ENCODE peak calls at places on chromosomes 11 and 22, in four cellular contexts. U is HepG2, O is K562, L is GM12878. S is an unnamed sample.
A peak's percentile ranks its signal among the peaks of the same experiment; 100 is the strongest.

GRCh38 chr22:45429921-45430775 is 16.7 kb downstream of the RIBC2 start:
- DNase-seq in U (no peak), O (no peak), L (no peak), S (no peak)

GRCh38 chr11:47595029-47595428 is 818 bp upstream of the C1QTNF4 start:
- DNase-seq in U (no peak), O (no peak), L (no peak), S (no peak)

GRCh38 chr22:33792837-33793236 is 127.4 kb downstream of the LARGE1 start:
- DNase-seq in U (no peak), O (no peak), L (no peak), S (no peak)

GRCh38 chr22:42613869-42614268 is 814 bp downstream of the POLDIP3 start:
- DNase-seq in U (no peak), O (peak; percentile 17), L (no peak), S (no peak)

GRCh38 chr11:83306385-83307080 is 20.4 kb upstream of the CCDC90B start:
- DNase-seq in U (no peak), O (no peak), L (no peak), S (no peak)

GRCh38 chr22:24104307-24105017 is 76.8 kb upstream of the SUSD2 start:
- DNase-seq in U (no peak), O (no peak), L (no peak), S (no peak)

GRCh38 chr11:27429740-27430451 is 42.7 kb downstream of the LGR4 start:
- DNase-seq in U (no peak), O (no peak), L (no peak), S (no peak)

GRCh38 chr22:21707677-21708076 is 27.9 kb downstream of the YPEL1 start:
- DNase-seq in U (no peak), O (peak; percentile 73), L (no peak), S (no peak)

GRCh38 chr11:92834296-92835020 is 135.0 kb upstream of the MTNR1B start:
- DNase-seq in U (no peak), O (no peak), L (no peak), S (no peak)

GRCh38 chr22:24937114-24937513 is 9.4 kb downstream of the LHFPL7 start:
- DNase-seq in U (peak; percentile 24), O (peak; percentile 4), L (no peak), S (peak; percentile 23)

GRCh38 chr11:73982990-73983763 is 534 bp upstream of the UCP2 start:
- DNase-seq in U (peak; percentile 94), O (peak; percentile 99), L (peak; percentile 89), S (peak; percentile 91)

GRCh38 chr11:67657300-67657699 is 6.8 kb upstream of the ACY3 start:
- DNase-seq in U (no peak), O (no peak), L (no peak), S (no peak)

GRCh38 chr22:38109391-38110000 is 988 bp downstream of the BAIAP2L2 start:
- DNase-seq in U (no peak), O (no peak), L (no peak), S (no peak)

GRCh38 chr22:20009018-20009482 is 7.6 kb downstream of the ARVCF start:
- DNase-seq in U (no peak), O (no peak), L (no peak), S (no peak)

GRCh38 chr11:12084191-12084717 is 26.1 kb upstream of the MICAL2 start:
- DNase-seq in U (no peak), O (no peak), L (no peak), S (no peak)

GRCh38 chr11:126751242-126751641 is 249.3 kb downstream of the KIRREL3 start:
- DNase-seq in U (no peak), O (no peak), L (no peak), S (no peak)

GRCh38 chr11:35214792-35215193 is 75.8 kb downstream of the CD44 start:
- DNase-seq in U (no peak), O (no peak), L (no peak), S (peak; percentile 68)

GRCh38 chr11:46877580-46877979 is 31.5 kb upstream of the CKAP5 start:
- DNase-seq in U (no peak), O (no peak), L (no peak), S (no peak)

GRCh38 chr22:32335471-32335870 is 22.2 kb upstream of the RFPL3 start:
- DNase-seq in U (no peak), O (no peak), L (no peak), S (no peak)

GRCh38 chr11:9530901-9531625 is 42.4 kb upstream of the WEE1 start:
- DNase-seq in U (no peak), O (no peak), L (no peak), S (no peak)

GRCh38 chr11:1309498-1310314 is at the start of gene TOLLIP:
- DNase-seq in U (peak; percentile 82), O (peak; percentile 93), L (peak; percentile 56), S (peak; percentile 95)

GRCh38 chr11:1310315-1310687 is 869 bp upstream of the TOLLIP start:
- DNase-seq in U (no peak), O (no peak), L (no peak), S (no peak)

GRCh38 chr11:1307163-1307870 is 2.1 kb downstream of the TOLLIP start:
- DNase-seq in U (no peak), O (no peak), L (no peak), S (no peak)

GRCh38 chr11:1307998-1308744 is 1.3 kb downstream of the TOLLIP start:
- DNase-seq in U (no peak), O (no peak), L (no peak), S (no peak)

DNA sequence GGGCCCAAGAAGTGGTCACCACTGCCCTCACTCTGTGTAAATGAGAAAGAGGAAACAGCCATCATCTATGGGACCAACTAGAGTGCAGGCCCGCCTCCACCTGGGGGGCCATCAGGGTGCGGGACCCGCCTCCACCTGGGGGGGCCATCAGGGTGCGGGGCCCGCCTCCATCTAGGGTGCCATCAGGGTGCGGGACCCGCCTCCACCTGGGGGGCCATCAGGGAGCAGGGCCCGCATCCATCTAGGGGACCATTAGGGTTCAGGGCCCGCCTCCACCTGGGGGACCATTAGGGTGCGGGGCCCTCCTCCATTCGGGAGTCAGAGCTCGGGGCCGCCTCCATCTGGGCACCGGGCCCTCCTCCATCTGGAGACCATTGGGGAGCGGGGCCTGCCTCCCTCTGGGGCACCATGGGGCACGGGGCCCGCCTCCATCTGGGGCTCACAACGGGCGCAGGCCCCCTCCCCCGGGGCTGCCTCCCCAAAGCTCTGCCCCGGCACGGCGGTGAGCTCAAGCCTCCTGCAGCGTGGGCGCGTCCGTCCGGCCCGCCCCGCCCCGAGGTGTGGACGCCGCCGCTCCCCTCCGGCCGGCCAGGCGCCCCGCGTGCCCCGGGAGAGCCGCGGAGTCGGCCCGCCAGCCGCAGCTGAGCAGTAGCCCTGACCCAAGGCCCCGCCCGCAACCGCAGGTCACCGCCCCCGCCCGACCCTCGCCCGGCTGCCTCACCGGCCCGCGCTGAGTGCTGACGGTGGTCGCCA is 511 bp downstream of the TOLLIP start:
- DNase-seq in U (no peak), O (no peak), L (no peak), S (no peak)
- TF ChIP-seq ESRRA in U (no peak), O (no peak), L (no peak), S (no peak)

GRCh38 chr11:80598905-80599304 is 1158.1 kb upstream of the TENM4 start:
- DNase-seq in U (no peak), O (no peak), L (no peak), S (no peak)

GRCh38 chr11:80596291-80596810 is 1155.5 kb upstream of the TENM4 start:
- DNase-seq in U (no peak), O (no peak), L (no peak), S (no peak)

GRCh38 chr11:80595011-80595410 is 1154.2 kb upstream of the TENM4 start:
- DNase-seq in U (peak; percentile 60), O (no peak), L (no peak), S (no peak)

GRCh38 chr11:80592546-80592945 is 1151.7 kb upstream of the TENM4 start:
- DNase-seq in U (no peak), O (no peak), L (no peak), S (no peak)

GRCh38 chr11:80593981-80594380 is 1153.2 kb upstream of the TENM4 start:
- DNase-seq in U (peak; percentile 28), O (no peak), L (no peak), S (no peak)
- TF ChIP-seq CBFB in U (no peak), O (no peak), L (no peak), S (no peak)

GRCh38 chr11:123055132-123055924 is 6.6 kb downstream of the HSPA8 start:
- DNase-seq in U (no peak), O (peak; percentile 42), L (no peak), S (no peak)

GRCh38 chr11:123056835-123057491 is 5.0 kb downstream of the HSPA8 start:
- DNase-seq in U (no peak), O (peak; percentile 24), L (no peak), S (no peak)

GRCh38 chr11:123057604-123058305 is 4.2 kb downstream of the HSPA8 start:
- DNase-seq in U (no peak), O (no peak), L (no peak), S (no peak)

GRCh38 chr11:123052884-123053721 is 8.8 kb downstream of the HSPA8 start:
- DNase-seq in U (no peak), O (no peak), L (no peak), S (no peak)

GRCh38 chr11:123054301-123055065 is 7.5 kb downstream of the HSPA8 start:
- DNase-seq in U (peak; percentile 70), O (peak; percentile 75), L (no peak), S (no peak)
- TF ChIP-seq ESRRA in U (no peak), O (no peak), L (no peak), S (no peak)

DNA sequence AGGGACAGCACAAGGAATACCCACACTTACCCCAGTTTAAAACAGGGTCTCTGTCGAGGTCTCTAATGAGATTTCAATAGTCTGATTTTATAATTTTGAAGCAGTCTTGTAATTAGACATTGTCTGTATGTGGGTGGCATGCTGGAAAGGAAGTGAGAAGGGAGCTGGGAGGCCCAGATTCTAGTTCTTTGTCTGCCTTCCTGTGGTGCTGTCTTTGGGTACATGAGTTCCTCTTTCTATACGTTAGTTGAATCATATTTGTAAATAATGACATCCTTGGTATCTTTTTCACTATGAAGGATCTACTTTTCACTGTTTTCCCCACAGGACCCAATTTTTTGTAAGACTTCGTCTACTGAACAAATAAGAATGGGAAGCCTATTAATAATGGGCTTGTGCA is 42.0 kb upstream of the TENM4 start:
- DNase-seq in U (no peak), O (no peak), L (peak; percentile 72), S (no peak)
- TF ChIP-seq CBFB in U (no peak), O (no peak), L (no peak), S (no peak)

DNA sequence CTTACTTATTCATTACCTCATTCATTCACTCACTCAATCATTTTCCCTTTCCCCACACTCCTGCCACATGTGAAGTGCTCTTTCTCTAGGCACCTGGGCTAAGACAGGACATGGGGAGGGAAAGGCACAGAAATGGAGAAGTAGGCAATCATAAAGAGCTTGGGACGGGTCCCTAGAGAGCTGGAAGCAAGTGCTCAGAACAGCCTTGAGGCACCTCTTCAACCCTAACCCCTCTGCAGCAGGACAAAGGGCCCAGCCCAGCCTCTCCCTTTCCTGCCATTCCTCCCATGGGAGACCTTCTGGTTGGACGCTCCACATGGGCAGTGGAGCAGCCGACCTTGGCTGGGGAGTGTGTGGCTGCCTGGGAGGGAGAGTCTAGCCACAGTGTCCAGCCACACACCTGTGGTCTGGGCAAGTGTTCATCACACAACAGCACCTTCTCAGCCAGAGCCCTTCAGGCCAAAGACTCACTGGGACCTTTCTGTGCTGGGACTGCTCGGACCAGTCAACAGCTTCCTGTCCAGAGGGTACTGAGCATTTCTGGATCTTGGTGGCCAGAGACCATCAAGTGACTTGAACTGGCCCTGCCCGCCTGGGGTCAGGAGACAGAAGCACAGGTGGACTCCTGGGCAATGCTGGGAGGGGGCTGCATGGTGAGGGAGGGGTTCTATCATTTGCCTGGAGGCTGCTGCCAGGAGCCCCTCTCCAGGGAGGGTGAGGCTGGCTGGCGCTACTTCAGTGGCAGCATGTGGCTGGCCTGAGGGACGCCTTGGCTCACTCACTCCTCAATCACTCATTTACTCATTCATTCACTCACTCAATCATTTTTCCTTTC is 1.0 kb upstream of the MUC5AC start:
- DNase-seq in U (no peak), O (no peak), L (no peak), S (no peak)
- TF ChIP-seq ESRRA in U (no peak), O (no peak), L (no peak), S (no peak)